ENCODE peak calls at places on chromosomes 2 and 18, in eight cellular contexts. O, P, G, X, Y, N, I and J are unnamed samples.

GRCh38 chr18:50653402-50654093 is 93.7 kb downstream of the MAPK4 start:
- DNase-seq in I (no peak), P (no peak), O (no peak), Y (no peak), N (no peak), G (no peak), X (no peak), J (no peak)

GRCh38 chr18:13700153-13700552 is 26.2 kb downstream of the FAM210A start:
- DNase-seq in X (no peak), Y (no peak), P (no peak), G (no peak), I (no peak), O (no peak), N (no peak), J (no peak)

GRCh38 chr18:59570101-59570875 is 126.9 kb downstream of the CCBE1 start:
- DNase-seq in G (no peak), P (no peak), O (no peak), I (no peak), N (no peak), Y (no peak), X (no peak), J (no peak)

GRCh38 chr2:182077023-182077422 is 91.4 kb downstream of the PPP1R1C start:
- DNase-seq in G (no peak), O (no peak), I (no peak), N (no peak), Y (no peak), X (no peak), P (no peak), J (no peak)

GRCh38 chr2:164781394-164781793 is 60.2 kb downstream of the COBLL1 start:
- DNase-seq in X (no peak), Y (no peak), I (no peak), N (no peak), G (no peak), O (no peak), P (no peak), J (no peak)

GRCh38 chr2:8515390-8515761 is 166.5 kb upstream of the ID2 start:
- DNase-seq in G (no peak), P (no peak), N (no peak), O (no peak), I (no peak), Y (peak; percentile 66), X (no peak), J (no peak)

GRCh38 chr2:85355521-85355920 is 952 bp downstream of the ELMOD3 start:
- DNase-seq in G (peak; percentile 36), X (no peak), I (no peak), N (no peak), P (no peak), Y (no peak), O (no peak), J (no peak)

GRCh38 chr2:237411683-237412349 is 2.1 kb downstream of the COL6A3 start:
- DNase-seq in I (no peak), P (no peak), O (no peak), X (no peak), G (peak; percentile 68), Y (no peak), N (peak; percentile 12), J (no peak)

GRCh38 chr18:63150942-63151421 is 168.6 kb downstream of the BCL2 start:
- DNase-seq in G (no peak), P (no peak), I (no peak), N (no peak), O (no peak), X (no peak), Y (no peak), J (no peak)

GRCh38 chr2:70523996-70524965 is 29.3 kb downstream of the TGFA start:
- DNase-seq in I (peak; percentile 57), G (peak; percentile 95), N (peak; percentile 64), Y (no peak), P (no peak), X (peak; percentile 93), O (no peak), J (no peak)

GRCh38 chr2:107712857-107713256 is 113.8 kb upstream of the RGPD4 start:
- DNase-seq in O (no peak), X (no peak), I (no peak), N (peak; percentile 13), G (no peak), Y (no peak), P (no peak), J (no peak)

GRCh38 chr18:48983793-48984437 is 33.1 kb upstream of the SMAD7 start:
- DNase-seq in N (no peak), X (peak; percentile 80), Y (no peak), G (peak; percentile 38), P (no peak), O (no peak), I (no peak), J (no peak)